ENCODE peak calls at places on chromosomes 11 and 22, in four cellular contexts. W is aorta, T is skeletal muscle cell, E is SK-N-SH. J is an unnamed sample.

GRCh38 chr22:42277988-42278776 is 7.7 kb upstream of the TCF20 start:
- DNase-seq in W (no peak), T (no peak), E (peak; percentile 58), J (no peak)

GRCh38 chr11:128692750-128693578 is 908 bp upstream of the FLI1 start:
- DNase-seq in W (peak; percentile 71), T (no peak), E (peak; percentile 63), J (no peak)

GRCh38 chr22:44646141-44646540 is 55.9 kb upstream of the PRR5 start:
- DNase-seq in W (no peak), T (no peak), E (no peak), J (no peak)

GRCh38 chr11:132626446-132626845 is 905.9 kb downstream of the OPCML start:
- DNase-seq in W (no peak), T (no peak), E (no peak), J (no peak)

GRCh38 chr22:20509344-20510047 is 2.1 kb downstream of the MED15 start:
- DNase-seq in W (peak; percentile 89), T (peak; percentile 79), E (peak; percentile 48), J (no peak)

GRCh38 chr11:123161386-123161785 is 33.7 kb downstream of the CLMP start:
- DNase-seq in W (no peak), T (no peak), E (no peak), J (no peak)

GRCh38 chr22:35116269-35116668 is 50.3 kb downstream of the ISX start:
- DNase-seq in W (no peak), T (no peak), E (no peak), J (no peak)

GRCh38 chr11:79461144-79461543 is 20.3 kb upstream of the TENM4 start:
- DNase-seq in W (no peak), T (no peak), E (peak; percentile 18), J (no peak)

GRCh38 chr22:37521236-37521739 is 2.1 kb upstream of the CARD10 start:
- DNase-seq in W (no peak), T (no peak), E (no peak), J (no peak)

GRCh38 chr22:37518509-37519267 is 527 bp downstream of the CARD10 start:
- DNase-seq in W (no peak), T (no peak), E (peak; percentile 81), J (no peak)

GRCh38 chr22:37520754-37521153 is 1.5 kb upstream of the CARD10 start:
- DNase-seq in W (no peak), T (no peak), E (no peak), J (no peak)

GRCh38 chr22:37517826-37518450 is 1.3 kb downstream of the CARD10 start:
- DNase-seq in W (no peak), T (no peak), E (no peak), J (no peak)

DNA sequence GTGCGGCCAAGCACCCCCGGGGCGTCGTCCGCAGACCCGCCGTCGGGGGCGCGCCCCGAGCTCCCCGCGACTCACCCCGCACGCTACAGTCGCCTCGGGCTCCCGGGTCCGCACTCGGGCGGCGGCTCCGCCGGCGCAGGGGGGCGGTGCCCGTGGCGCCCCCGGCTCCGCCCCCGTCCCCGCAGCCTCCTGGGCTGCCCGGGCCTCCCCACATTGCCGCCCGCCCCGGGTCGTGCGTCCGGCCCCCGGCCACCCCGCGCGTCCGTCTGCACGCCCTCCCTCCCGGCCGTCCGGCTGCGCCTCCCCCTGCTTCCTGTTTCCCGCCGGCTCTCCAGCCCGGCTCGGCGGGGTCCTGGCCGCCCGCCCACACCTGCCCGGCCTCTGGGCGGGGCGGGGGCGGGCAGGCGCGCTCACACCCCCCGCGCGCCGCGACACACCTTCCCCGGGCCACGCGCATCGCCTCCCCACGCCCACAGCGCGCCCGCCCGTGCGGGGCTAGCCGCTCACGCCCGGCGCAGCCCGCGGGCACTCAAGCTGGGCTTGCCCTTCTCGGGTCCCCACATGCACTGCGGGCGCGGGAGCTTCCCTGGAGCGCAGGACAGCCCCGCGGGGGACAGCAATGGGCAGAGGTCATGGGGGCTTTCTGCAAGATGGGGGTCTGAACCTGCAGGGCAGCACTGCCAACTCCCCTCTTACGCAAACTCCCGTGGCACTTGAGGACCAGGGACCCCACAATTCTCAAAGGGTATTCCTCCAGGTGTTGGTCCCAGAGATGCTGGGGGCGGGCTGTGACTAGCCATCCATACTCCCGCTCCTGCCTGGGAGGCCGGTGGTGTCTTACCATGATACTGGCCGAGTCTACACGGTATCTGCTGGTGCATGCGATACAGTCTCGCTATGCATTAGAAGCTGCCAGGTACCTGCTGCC is at the start of gene CARD10:
- DNase-seq in W (no peak), T (no peak), E (peak; percentile 89), J (no peak)
- H3K4me3 ChIP-seq in W (peak within 1 kb of the TSS; percentile 58), T (peak within 1 kb of the TSS; percentile 58), E (peak within 1 kb of the TSS; percentile 62), J (no peak within 1 kb of the TSS)

GRCh38 chr11:9571766-9572120 is 1.7 kb upstream of the WEE1 start:
- DNase-seq in W (no peak), T (no peak), E (no peak), J (no peak)
- H3K4me3 ChIP-seq in W (no peak overlapping the region), T (no peak overlapping the region), E (no peak overlapping the region), J (no peak overlapping the region)

GRCh38 chr11:63838150-63838681 is 694 bp upstream of the MARK2 start:
- DNase-seq in W (peak; percentile 68), T (no peak), E (no peak), J (no peak)
- H3K4me3 ChIP-seq in W (peak overlapping the region; percentile 33), T (peak overlapping the region; percentile 28), E (peak overlapping the region; percentile 42), J (peak overlapping the region; percentile 46)

DNA sequence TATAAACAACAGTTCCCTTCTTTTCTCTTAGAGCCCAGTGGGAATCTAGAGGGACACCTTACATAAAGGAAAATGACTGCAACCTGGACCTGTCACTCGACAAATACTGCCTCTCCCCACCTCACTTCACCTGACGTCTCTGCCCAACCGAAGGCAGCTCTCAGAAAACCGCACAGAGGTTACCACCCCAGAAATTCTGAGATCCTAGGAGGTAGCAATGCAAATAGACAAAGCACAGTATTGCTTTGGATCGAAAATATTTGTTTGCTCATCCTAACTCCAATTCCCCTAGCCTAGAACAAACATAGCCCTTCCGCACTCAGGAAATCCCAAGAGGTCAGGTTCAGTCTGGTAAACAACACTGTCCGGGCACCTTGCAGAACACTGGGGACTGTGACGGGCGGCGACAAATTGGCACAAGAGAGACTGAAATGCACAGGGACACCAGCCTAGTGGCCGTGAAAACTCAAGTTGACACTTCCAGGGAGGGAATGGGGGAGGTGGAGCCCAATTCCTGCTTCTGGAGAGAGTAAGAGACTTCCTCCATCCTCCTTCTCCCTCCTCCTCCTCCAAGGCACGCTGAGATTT is 420 bp upstream of the TRIM44 start:
- DNase-seq in W (no peak), T (no peak), E (peak; percentile 15), J (no peak)
- H3K4me3 ChIP-seq in W (peak overlapping the region; percentile 65), T (peak overlapping the region; percentile 81), E (peak overlapping the region; percentile 69), J (peak overlapping the region; percentile 55)

GRCh38 chr11:616320-617220 is 820 bp upstream of the IRF7 start:
- DNase-seq in W (peak; percentile 72), T (no peak), E (no peak), J (no peak)
- H3K4me3 ChIP-seq in W (no peak overlapping the region), T (peak overlapping the region; percentile 63), E (peak overlapping the region; percentile 77), J (peak overlapping the region; percentile 60)